ENCODE peak calls at places on chromosomes 16 and 17, in five cellular contexts. K is left ventricle myocardium inferior, S is heart left ventricle, O is breast epithelium, R is colonic mucosa. N is an unnamed sample.

GRCh38 chr17:35846055-35846809 is 22.5 kb downstream of the HEATR9 start:
- DNase-seq in S (no peak), K (no peak), O (no peak), R (no peak), N (no peak)

GRCh38 chr17:1813088-1813487 is 16.6 kb downstream of the SMYD4 start:
- DNase-seq in K (no peak), R (no peak), S (no peak), O (no peak), N (no peak)

GRCh38 chr17:10127819-10128375 is 70.5 kb downstream of the GAS7 start:
- DNase-seq in S (peak; percentile 90), K (peak; percentile 87), O (peak; percentile 54), R (peak; percentile 61), N (peak; percentile 75)

GRCh38 chr16:5046914-5047313 is 13.2 kb upstream of the NAGPA start:
- DNase-seq in K (no peak), R (no peak), O (no peak), S (no peak), N (no peak)

GRCh38 chr17:48443712-48444111 is 13.7 kb upstream of the SKAP1 start:
- DNase-seq in S (no peak), R (no peak), O (no peak), K (no peak), N (no peak)

GRCh38 chr17:41864498-41864836 is 756 bp downstream of the KLHL11 start:
- DNase-seq in O (peak; percentile 41), R (no peak), K (no peak), S (no peak), N (no peak)

GRCh38 chr16:11743308-11744074 is 834 bp upstream of the TXNDC11 start:
- DNase-seq in R (peak; percentile 45), K (no peak), O (peak; percentile 46), S (peak; percentile 37), N (no peak)

GRCh38 chr16:12811441-12812198 is 7.9 kb upstream of the CPPED1 start:
- DNase-seq in R (no peak), O (no peak), K (no peak), S (no peak), N (no peak)

GRCh38 chr16:14444979-14445810 is 184.9 kb downstream of the PARN start:
- DNase-seq in O (no peak), R (no peak), K (no peak), S (no peak), N (no peak)

GRCh38 chr17:27782791-27783206 is 17.5 kb downstream of the NOS2 start:
- DNase-seq in R (no peak), K (peak; percentile 44), O (no peak), S (peak; percentile 56), N (no peak)

GRCh38 chr16:85365120-85365519 is 248.0 kb upstream of the GSE1 start:
- DNase-seq in O (no peak), R (no peak), S (no peak), K (no peak), N (no peak)

GRCh38 chr16:57167951-57168350 is 17.9 kb downstream of the PSME3IP1 start:
- DNase-seq in R (no peak), S (no peak), O (no peak), K (no peak), N (no peak)

GRCh38 chr17:3974138-3974687 is 10.0 kb upstream of the ATP2A3 start:
- DNase-seq in K (no peak), O (no peak), R (no peak), S (no peak), N (no peak)

GRCh38 chr16:22300427-22301071 is 3.3 kb downstream of the POLR3E start:
- DNase-seq in R (peak; percentile 62), K (peak; percentile 59), O (no peak), S (peak; percentile 81), N (no peak)

GRCh38 chr17:48187867-48188608 is 80.5 kb downstream of the SNX11 start:
- DNase-seq in O (no peak), R (no peak), K (no peak), S (no peak), N (no peak)

GRCh38 chr16:89095401-89095974 is 1.8 kb downstream of the ACSF3 start:
- DNase-seq in O (no peak), K (no peak), S (no peak), R (no peak), N (no peak)

GRCh38 chr16:1706386-1707192 is 594 bp downstream of the MAPK8IP3 start:
- DNase-seq in O (no peak), K (no peak), R (peak; percentile 25), S (peak; percentile 40), N (no peak)

GRCh38 chr17:72766761-72767356 is 325.6 kb downstream of the SLC39A11 start:
- DNase-seq in K (no peak), R (no peak), S (no peak), O (no peak), N (no peak)

GRCh38 chr16:4435668-4436067 is 10.0 kb downstream of the DNAJA3 start:
- DNase-seq in S (no peak), K (no peak), R (no peak), O (no peak), N (no peak)

GRCh38 chr17:82611140-82612058 is 36.8 kb downstream of the WDR45B start:
- DNase-seq in O (no peak), S (peak; percentile 53), R (no peak), K (no peak), N (no peak)

GRCh38 chr17:68871447-68871846 is 83.7 kb downstream of the ABCA8 start:
- DNase-seq in R (no peak), O (no peak), S (no peak), K (no peak), N (no peak)

GRCh38 chr16:86392751-86393150 is 117.6 kb upstream of the FOXF1 start:
- DNase-seq in K (no peak), S (no peak), O (no peak), R (no peak), N (no peak)

GRCh38 chr16:50479771-50480170 is 68.4 kb upstream of the NKD1 start:
- DNase-seq in R (no peak), K (no peak), O (no peak), S (no peak), N (no peak)

GRCh38 chr17:6701719-6702118 is 11.4 kb downstream of the SLC13A5 start:
- DNase-seq in K (no peak), O (no peak), S (no peak), R (peak; percentile 30), N (no peak)

GRCh38 chr17:60525347-60525623 is 757 bp downstream of the APPBP2 start:
- DNase-seq in S (no peak), K (no peak), O (no peak), R (peak; percentile 44), N (no peak)

GRCh38 chr16:31193874-31194273 is 8.7 kb downstream of the PYCARD start:
- DNase-seq in R (no peak), O (no peak), S (no peak), K (no peak), N (no peak)

GRCh38 chr17:9907883-9908648 is 3.0 kb upstream of the RCVRN start:
- DNase-seq in S (no peak), R (no peak), O (no peak), K (no peak), N (no peak)

GRCh38 chr16:81415757-81416156 is 28.9 kb upstream of the CMIP start:
- DNase-seq in O (no peak), S (no peak), R (no peak), K (no peak), N (no peak)

GRCh38 chr16:84930298-84931106 is 80.8 kb downstream of the ZDHHC7 start:
- DNase-seq in R (no peak), S (no peak), K (no peak), O (no peak), N (no peak)

GRCh38 chr16:15970743-15971434 is 21.5 kb downstream of the ABCC1 start:
- DNase-seq in O (no peak), K (no peak), S (no peak), R (no peak), N (no peak)

GRCh38 chr17:49565948-49566491 is 9.7 kb upstream of the NXPH3 start:
- DNase-seq in S (peak; percentile 87), R (no peak), K (peak; percentile 74), O (peak; percentile 92), N (no peak)
- TF ChIP-seq CTCF in S (no peak), R (no peak), K (no peak), O (no peak), N (no peak)

GRCh38 chr17:16918443-16918842 is 53.5 kb downstream of the TNFRSF13B start:
- DNase-seq in R (peak; percentile 27), S (no peak), K (no peak), O (no peak), N (no peak)

GRCh38 chr17:16920628-16921020 is 51.3 kb downstream of the TNFRSF13B start:
- DNase-seq in O (no peak), K (peak; percentile 3), S (no peak), R (no peak), N (no peak)

GRCh38 chr17:16922386-16923096 is 49.4 kb downstream of the TNFRSF13B start:
- DNase-seq in O (no peak), R (no peak), K (no peak), S (no peak), N (no peak)

GRCh38 chr17:16917995-16918394 is 53.9 kb downstream of the TNFRSF13B start:
- DNase-seq in R (no peak), S (no peak), O (no peak), K (peak; percentile 3), N (no peak)

GRCh38 chr17:16919663-16920627 is 52.0 kb downstream of the TNFRSF13B start:
- DNase-seq in R (no peak), K (peak; percentile 5), O (no peak), S (no peak), N (no peak)
- TF ChIP-seq CTCF in R (no peak), K (no peak), O (no peak), S (no peak), N (no peak)

GRCh38 chr17:31517524-31517923 is 126.0 kb downstream of the RAB11FIP4 start:
- DNase-seq in R (no peak), O (no peak), K (no peak), S (no peak), N (no peak)
- TF ChIP-seq CTCF in R (no peak), O (no peak), K (peak; percentile 53), S (no peak), N (no peak)

GRCh38 chr17:39270923-39271322 is 45.2 kb upstream of the STAC2 start:
- DNase-seq in S (no peak), O (no peak), R (no peak), K (no peak), N (no peak)
- TF ChIP-seq CTCF in S (peak; percentile 29), O (no peak), R (no peak), K (peak; percentile 53), N (no peak)

GRCh38 chr17:19486351-19487008 is 47.2 kb upstream of the SLC47A1 start:
- DNase-seq in O (no peak), R (no peak), S (no peak), K (no peak), N (no peak)

GRCh38 chr17:19487009-19487600 is 46.5 kb upstream of the SLC47A1 start:
- DNase-seq in O (no peak), S (no peak), R (no peak), K (no peak), N (no peak)

GRCh38 chr17:19485800-19486340 is 47.8 kb upstream of the SLC47A1 start:
- DNase-seq in K (no peak), R (no peak), S (no peak), O (no peak), N (no peak)

DNA sequence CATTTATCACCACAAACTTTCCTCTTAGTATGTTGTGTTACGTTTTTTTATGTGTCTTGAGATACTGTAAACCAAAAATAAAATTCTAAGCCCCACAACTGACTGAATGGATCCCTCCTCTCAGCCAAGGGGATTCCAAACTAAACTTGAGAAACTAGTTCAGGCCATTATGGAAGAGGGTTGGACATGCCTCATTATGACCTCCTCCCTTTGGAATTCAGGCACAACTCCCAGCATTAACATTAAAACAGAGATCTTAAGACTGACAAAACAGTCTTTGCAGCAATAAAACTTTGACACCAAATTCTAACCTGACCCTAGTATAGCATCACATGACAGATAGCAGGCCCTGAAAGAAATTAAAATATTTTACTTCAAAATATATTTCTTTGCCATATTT is 51.1 kb upstream of the SLC47A1 start:
- DNase-seq in O (no peak), R (no peak), S (no peak), K (no peak), N (no peak)
- TF ChIP-seq CTCF in O (no peak), R (no peak), S (no peak), K (no peak), N (no peak)